ENCODE peak calls at places on chromosomes 2 and 18, in four cellular contexts. One of them, this sample, is unnamed.

GRCh38 chr2:112061299-112061698 is 6.2 kb downstream of the TMEM87B start:
- DNase-seq in upper lobe of right lung: no peak
- DNase-seq in heart right ventricle: no peak
- DNase-seq in SJSA1: no peak
- DNase-seq in this sample: no peak

GRCh38 chr2:157672129-157672528 is 43.5 kb upstream of the ACVR1C start:
- DNase-seq in upper lobe of right lung: no peak
- DNase-seq in heart right ventricle: no peak
- DNase-seq in SJSA1: no peak
- DNase-seq in this sample: no peak

GRCh38 chr2:95231723-95232122 is 24.4 kb downstream of the ZNF892 start:
- DNase-seq in upper lobe of right lung: peak; percentile 71
- DNase-seq in SJSA1: peak; percentile 4
- DNase-seq in heart right ventricle: no peak
- DNase-seq in this sample: peak; percentile 83

GRCh38 chr2:180728928-180729559 is 251.4 kb upstream of the UBE2E3 start:
- DNase-seq in SJSA1: peak; percentile 86
- DNase-seq in heart right ventricle: no peak
- DNase-seq in upper lobe of right lung: no peak
- DNase-seq in this sample: peak; percentile 13

GRCh38 chr2:166665991-166666940 is 172.2 kb upstream of the SCN7A start:
- DNase-seq in upper lobe of right lung: no peak
- DNase-seq in SJSA1: peak; percentile 12
- DNase-seq in heart right ventricle: no peak
- DNase-seq in this sample: peak; percentile 43

GRCh38 chr2:118832791-118833715 is 14.4 kb downstream of the EN1 start:
- DNase-seq in SJSA1: no peak
- DNase-seq in upper lobe of right lung: no peak
- DNase-seq in heart right ventricle: no peak
- DNase-seq in this sample: no peak

GRCh38 chr18:51160646-51161045 is 36.8 kb downstream of the MEX3C start:
- DNase-seq in upper lobe of right lung: no peak
- DNase-seq in heart right ventricle: no peak
- DNase-seq in SJSA1: no peak
- DNase-seq in this sample: no peak

GRCh38 chr2:57180042-57180567 is 866.5 kb upstream of the VRK2 start:
- DNase-seq in heart right ventricle: no peak
- DNase-seq in upper lobe of right lung: no peak
- DNase-seq in SJSA1: peak; percentile 23
- DNase-seq in this sample: no peak

GRCh38 chr2:50143822-50144575 is 887.9 kb downstream of the NRXN1 start:
- DNase-seq in SJSA1: peak; percentile 41
- DNase-seq in heart right ventricle: no peak
- DNase-seq in upper lobe of right lung: no peak
- DNase-seq in this sample: peak; percentile 9

GRCh38 chr2:140436956-140437355 is 1656.8 kb upstream of the NXPH2 start:
- DNase-seq in upper lobe of right lung: no peak
- DNase-seq in SJSA1: no peak
- DNase-seq in heart right ventricle: no peak
- DNase-seq in this sample: no peak

GRCh38 chr2:224263571-224264043 is 138.3 kb downstream of the FAM124B start:
- DNase-seq in heart right ventricle: no peak
- DNase-seq in SJSA1: no peak
- DNase-seq in upper lobe of right lung: no peak
- DNase-seq in this sample: no peak

GRCh38 chr2:29165362-29166236 is 50.4 kb downstream of the CLIP4 start:
- DNase-seq in heart right ventricle: no peak
- DNase-seq in upper lobe of right lung: no peak
- DNase-seq in SJSA1: peak; percentile 45
- DNase-seq in this sample: peak; percentile 13

GRCh38 chr18:26940744-26941398 is 75.4 kb upstream of the AQP4 start:
- DNase-seq in heart right ventricle: no peak
- DNase-seq in upper lobe of right lung: no peak
- DNase-seq in SJSA1: no peak
- DNase-seq in this sample: no peak

GRCh38 chr2:20697322-20697934 is 30.5 kb downstream of the GDF7 start:
- DNase-seq in heart right ventricle: no peak
- DNase-seq in SJSA1: no peak
- DNase-seq in upper lobe of right lung: no peak
- DNase-seq in this sample: no peak

GRCh38 chr2:222673273-222673672 is 1.8 kb downstream of the MOGAT1 start:
- DNase-seq in SJSA1: no peak
- DNase-seq in upper lobe of right lung: no peak
- DNase-seq in heart right ventricle: no peak
- DNase-seq in this sample: no peak

GRCh38 chr2:56741601-56742102 is 557.9 kb downstream of the CCDC85A start:
- DNase-seq in heart right ventricle: peak; percentile 13
- DNase-seq in SJSA1: peak; percentile 96
- DNase-seq in upper lobe of right lung: peak; percentile 63
- DNase-seq in this sample: peak; percentile 62

GRCh38 chr2:193966590-193966989 is 1690.4 kb upstream of the SLC39A10 start:
- DNase-seq in SJSA1: no peak
- DNase-seq in upper lobe of right lung: no peak
- DNase-seq in heart right ventricle: no peak
- DNase-seq in this sample: no peak

GRCh38 chr2:239991689-239992314 is 33.3 kb downstream of the NDUFA10 start:
- DNase-seq in heart right ventricle: no peak
- DNase-seq in SJSA1: peak; percentile 32
- DNase-seq in upper lobe of right lung: no peak
- DNase-seq in this sample: no peak

GRCh38 chr18:50654658-50655550 is 95.0 kb downstream of the MAPK4 start:
- DNase-seq in SJSA1: no peak
- DNase-seq in heart right ventricle: peak; percentile 38
- DNase-seq in upper lobe of right lung: no peak
- DNase-seq in this sample: no peak

GRCh38 chr2:77629529-77629928 is 107.4 kb upstream of the LRRTM4 start:
- DNase-seq in SJSA1: no peak
- DNase-seq in upper lobe of right lung: no peak
- DNase-seq in heart right ventricle: no peak
- DNase-seq in this sample: no peak

GRCh38 chr2:135963841-135964240 is 21.6 kb downstream of the DARS1 start:
- DNase-seq in upper lobe of right lung: no peak
- DNase-seq in heart right ventricle: no peak
- DNase-seq in SJSA1: no peak
- DNase-seq in this sample: no peak

GRCh38 chr2:26672112-26672817 is 20.3 kb upstream of the KCNK3 start:
- DNase-seq in SJSA1: no peak
- DNase-seq in upper lobe of right lung: peak; percentile 49
- DNase-seq in heart right ventricle: no peak
- DNase-seq in this sample: no peak

GRCh38 chr2:76850969-76851368 is 671.2 kb downstream of the LRRTM4 start:
- DNase-seq in SJSA1: no peak
- DNase-seq in upper lobe of right lung: no peak
- DNase-seq in heart right ventricle: no peak
- DNase-seq in this sample: no peak

GRCh38 chr2:240725266-240726060 is 33.8 kb downstream of the AQP12A start:
- DNase-seq in upper lobe of right lung: no peak
- DNase-seq in SJSA1: no peak
- DNase-seq in heart right ventricle: no peak
- DNase-seq in this sample: peak; percentile 90

GRCh38 chr18:49645836-49646235 is 84.0 kb downstream of the LIPG start:
- DNase-seq in upper lobe of right lung: no peak
- DNase-seq in SJSA1: peak; percentile 69
- DNase-seq in heart right ventricle: peak; percentile 65
- DNase-seq in this sample: no peak

DNA sequence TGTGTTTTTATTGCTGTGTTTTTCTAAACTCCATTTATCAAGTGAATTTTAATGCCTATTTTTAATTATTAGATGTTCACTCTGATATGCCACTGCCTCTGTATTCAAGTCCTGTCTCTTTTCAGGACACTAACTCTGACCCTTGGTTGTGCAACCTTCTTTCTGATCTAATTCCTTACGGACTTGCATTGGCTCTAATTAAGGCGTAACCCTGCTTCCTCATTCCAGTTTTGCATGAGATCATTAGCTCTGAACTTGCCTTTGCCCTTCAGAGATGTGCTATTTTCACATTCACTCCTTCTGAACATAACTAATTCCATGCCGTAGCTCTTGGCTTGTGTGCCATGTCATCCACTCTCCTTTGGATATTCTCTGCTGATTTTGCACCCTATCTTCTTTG is 162.5 kb upstream of the TMEFF2 start:
- DNase-seq in heart right ventricle: no peak
- DNase-seq in upper lobe of right lung: no peak
- DNase-seq in SJSA1: no peak
- DNase-seq in this sample: no peak
- H3K27ac ChIP-seq in heart right ventricle: no peak overlapping the region
- H3K27ac ChIP-seq in upper lobe of right lung: no peak overlapping the region
- H3K27ac ChIP-seq in SJSA1: no peak overlapping the region
- H3K27ac ChIP-seq in this sample: no peak overlapping the region

GRCh38 chr2:233972941-233973575 is 55.9 kb downstream of the TRPM8 start:
- DNase-seq in SJSA1: no peak
- DNase-seq in heart right ventricle: no peak
- DNase-seq in upper lobe of right lung: no peak
- DNase-seq in this sample: no peak
- H3K27ac ChIP-seq in SJSA1: peak overlapping the region; percentile 70
- H3K27ac ChIP-seq in heart right ventricle: no peak overlapping the region
- H3K27ac ChIP-seq in upper lobe of right lung: no peak overlapping the region
- H3K27ac ChIP-seq in this sample: no peak overlapping the region

DNA sequence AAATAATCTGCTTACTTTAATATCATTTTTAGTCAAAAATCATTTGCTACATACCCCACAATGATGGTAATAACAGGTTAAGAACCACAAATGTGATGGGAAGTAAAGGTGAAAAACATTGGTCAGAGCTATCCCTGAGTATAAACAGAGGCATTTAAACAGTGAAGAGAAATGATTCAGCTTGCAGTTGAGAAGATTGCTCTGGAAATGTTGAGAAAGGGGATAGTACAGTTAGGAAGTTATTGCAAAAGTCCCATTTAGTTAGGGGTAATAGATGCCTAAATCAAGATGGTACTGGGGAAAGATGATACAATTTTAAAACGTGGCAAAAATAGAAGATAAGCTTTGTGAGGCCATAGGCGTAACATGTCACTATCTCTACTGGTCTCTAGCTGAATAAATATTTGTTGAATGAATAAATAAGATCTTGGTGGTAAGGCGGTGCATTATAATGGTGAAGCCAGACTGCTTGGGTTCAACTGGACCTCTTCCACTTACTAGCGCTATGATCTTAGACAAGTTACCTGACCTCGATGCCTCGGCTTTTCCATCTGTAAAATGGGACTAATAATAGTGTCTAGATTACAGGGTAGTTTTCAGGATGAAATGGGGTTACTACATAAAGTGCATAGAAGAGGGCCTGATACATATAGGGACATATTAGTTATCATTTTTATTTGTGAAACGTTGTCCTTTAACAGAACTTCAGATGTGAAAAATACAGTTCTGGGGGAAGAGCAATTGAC is 2.0 kb upstream of the BZW1 start:
- DNase-seq in SJSA1: no peak
- DNase-seq in upper lobe of right lung: no peak
- DNase-seq in heart right ventricle: no peak
- DNase-seq in this sample: no peak
- H3K27ac ChIP-seq in SJSA1: no peak overlapping the region
- H3K27ac ChIP-seq in upper lobe of right lung: peak overlapping the region; percentile 99
- H3K27ac ChIP-seq in heart right ventricle: peak overlapping the region; percentile 99
- H3K27ac ChIP-seq in this sample: no peak overlapping the region

GRCh38 chr18:57803119-57803969 is at the start of gene ATP8B1:
- DNase-seq in SJSA1: peak; percentile 79
- DNase-seq in upper lobe of right lung: peak; percentile 98
- DNase-seq in heart right ventricle: peak; percentile 82
- DNase-seq in this sample: no peak

GRCh38 chr18:57798713-57799373 is 4.3 kb downstream of the ATP8B1 start:
- DNase-seq in upper lobe of right lung: no peak
- DNase-seq in heart right ventricle: no peak
- DNase-seq in SJSA1: no peak
- DNase-seq in this sample: no peak

GRCh38 chr18:57802869-57803118 is 321 bp downstream of the ATP8B1 start:
- DNase-seq in heart right ventricle: no peak
- DNase-seq in SJSA1: no peak
- DNase-seq in upper lobe of right lung: no peak
- DNase-seq in this sample: no peak

GRCh38 chr18:57802166-57802868 is 798 bp downstream of the ATP8B1 start:
- DNase-seq in upper lobe of right lung: no peak
- DNase-seq in SJSA1: no peak
- DNase-seq in heart right ventricle: no peak
- DNase-seq in this sample: no peak

GRCh38 chr18:57801379-57802165 is 1.5 kb downstream of the ATP8B1 start:
- DNase-seq in upper lobe of right lung: peak; percentile 66
- DNase-seq in SJSA1: no peak
- DNase-seq in heart right ventricle: peak; percentile 23
- DNase-seq in this sample: no peak
- H3K27ac ChIP-seq in upper lobe of right lung: peak overlapping the region; percentile 90
- H3K27ac ChIP-seq in SJSA1: no peak overlapping the region
- H3K27ac ChIP-seq in heart right ventricle: peak overlapping the region; percentile 95
- H3K27ac ChIP-seq in this sample: no peak overlapping the region

DNA sequence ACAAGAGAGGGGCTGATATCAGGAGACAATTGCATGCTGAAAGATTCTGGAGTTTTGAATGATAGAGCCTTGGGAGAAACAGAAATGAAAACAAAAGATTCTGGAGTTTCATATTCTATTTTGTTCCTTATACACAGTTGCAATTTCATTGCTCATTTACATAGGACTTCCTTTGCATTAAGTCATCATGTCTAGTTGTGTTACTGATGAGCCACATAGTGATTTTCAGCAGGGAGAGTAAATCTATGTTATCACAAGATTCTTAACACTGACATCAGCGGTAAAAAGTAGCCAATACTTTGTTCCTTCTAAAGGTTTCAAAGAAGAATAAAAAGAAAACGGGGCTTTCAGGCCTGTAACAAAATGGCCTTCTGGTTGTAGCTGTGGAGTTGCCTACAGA is 7.1 kb downstream of the ADAM17 start:
- DNase-seq in upper lobe of right lung: no peak
- DNase-seq in SJSA1: no peak
- DNase-seq in heart right ventricle: no peak
- DNase-seq in this sample: no peak
- H3K27ac ChIP-seq in upper lobe of right lung: no peak overlapping the region
- H3K27ac ChIP-seq in SJSA1: no peak overlapping the region
- H3K27ac ChIP-seq in heart right ventricle: no peak overlapping the region
- H3K27ac ChIP-seq in this sample: no peak overlapping the region

GRCh38 chr2:229775614-229776313 is 61.4 kb upstream of the DNER start:
- DNase-seq in heart right ventricle: no peak
- DNase-seq in upper lobe of right lung: no peak
- DNase-seq in SJSA1: no peak
- DNase-seq in this sample: no peak
- H3K27ac ChIP-seq in heart right ventricle: no peak overlapping the region
- H3K27ac ChIP-seq in upper lobe of right lung: no peak overlapping the region
- H3K27ac ChIP-seq in SJSA1: no peak overlapping the region
- H3K27ac ChIP-seq in this sample: no peak overlapping the region